ENCODE peak calls at places on chromosomes 4 and X, in ten cellular contexts. T, O, K, B, L, W, R, Q, E and D are unnamed samples.

GRCh38 chr4:159267023-159267939 is 164.4 kb downstream of the RAPGEF2 start:
- DNase-seq in R (no peak), B (no peak), Q (no peak), T (no peak), O (peak), E (no peak), W (no peak), L (no peak), K (no peak), D (no peak)

GRCh38 chr4:52250124-52250523 is 199.0 kb downstream of the SPATA18 start:
- DNase-seq in L (no peak), K (no peak), Q (peak), T (no peak), W (no peak), O (no peak), E (peak), B (no peak), R (peak), D (no peak)

GRCh38 chr4:118112647-118113046 is 78.4 kb downstream of the NDST3 start:
- DNase-seq in O (no peak), E (no peak), W (no peak), T (no peak), L (no peak), B (no peak), R (no peak), K (no peak), Q (no peak), D (no peak)

GRCh38 chr4:1753256-1753655 is 31.9 kb downstream of the TACC3 start:
- DNase-seq in E (no peak), W (no peak), O (no peak), K (no peak), L (no peak), Q (no peak), B (no peak), R (no peak), T (no peak), D (no peak)

GRCh38 chrX:136577562-136577961 is 45.5 kb downstream of the VGLL1 start:
- DNase-seq in R (peak), L (peak), Q (peak), W (peak), B (peak), O (peak), K (peak), T (peak), E (peak), D (peak)

GRCh38 chr4:6764976-6765620 is 17.4 kb upstream of the KIAA0232 start:
- DNase-seq in Q (no peak), E (no peak), W (no peak), O (no peak), R (no peak), B (no peak), K (no peak), T (no peak), L (no peak), D (no peak)

GRCh38 chrX:153646620-153647373 is at the start of gene DUSP9:
- DNase-seq in K (no peak), B (no peak), E (peak), T (peak), O (no peak), L (no peak), Q (no peak), W (no peak), R (no peak), D (no peak)

GRCh38 chr4:183636488-183636887 is 22.5 kb downstream of the RWDD4 start:
- DNase-seq in W (no peak), O (no peak), T (peak), K (no peak), R (peak), B (no peak), L (no peak), E (no peak), Q (no peak), D (no peak)